ENCODE peak calls at places on chromosomes 6 and 20, in eight cellular contexts. Q is heart right ventricle; J is anterior cingulate cortex; B is kidney epithelial cell; D is activated CD4-positive, alpha-beta memory T cell treated with anti-CD3 and anti-CD28 coated beads for 36 hours; N is Ammon's horn; V is M059J; X is effector CD4-positive, alpha-beta T cell. G is an unnamed sample.
A peak's percentile ranks its signal among the peaks of the same experiment; 100 is the strongest.

GRCh38 chr6:35152067-35152707 is 11.0 kb upstream of the TCP11 start:
- DNase-seq in N (no peak), V (peak; percentile 60), X (no peak), J (no peak), B (no peak), Q (no peak), D (no peak), G (no peak)

GRCh38 chr6:18684343-18684742 is 297.2 kb downstream of the RNF144B start:
- DNase-seq in V (no peak), B (no peak), J (no peak), Q (no peak), D (no peak), X (no peak), N (no peak), G (no peak)

GRCh38 chr20:6051505-6051904 is 2.4 kb downstream of the LRRN4 start:
- DNase-seq in X (no peak), D (no peak), V (peak; percentile 93), J (no peak), N (no peak), Q (no peak), B (peak; percentile 86), G (peak; percentile 22)

GRCh38 chr6:21586760-21587181 is 6.8 kb upstream of the SOX4 start:
- DNase-seq in X (no peak), D (no peak), N (no peak), Q (peak; percentile 47), V (no peak), B (no peak), J (no peak), G (no peak)

GRCh38 chr6:22078802-22079545 is 217.9 kb downstream of the PRL start:
- DNase-seq in D (no peak), B (no peak), V (no peak), J (no peak), N (no peak), X (no peak), Q (no peak), G (no peak)

GRCh38 chr6:129994410-129994809 is 24.0 kb upstream of the L3MBTL3 start:
- DNase-seq in X (no peak), D (no peak), J (no peak), N (no peak), Q (no peak), V (no peak), B (no peak), G (no peak)

GRCh38 chr6:148824960-148825359 is 78.1 kb downstream of the UST start:
- DNase-seq in X (no peak), D (no peak), J (no peak), N (no peak), V (no peak), B (no peak), Q (no peak), G (no peak)

GRCh38 chr6:53432318-53433161 is 83.8 kb upstream of the ELOVL5 start:
- DNase-seq in X (no peak), V (peak; percentile 71), Q (no peak), N (no peak), J (no peak), B (peak; percentile 42), D (no peak), G (peak; percentile 2)

GRCh38 chr20:8196096-8196495 is 64.0 kb downstream of the PLCB1 start:
- DNase-seq in V (no peak), X (no peak), D (no peak), B (no peak), N (no peak), J (no peak), Q (no peak), G (no peak)